ENCODE peak calls at places on chromosomes 5 and 9, in six cellular contexts. One of them, this sample, is unnamed.

GRCh38 chr9:17004500-17004899 is 130.3 kb upstream of the CNTLN start:
- DNase-seq in lower leg skin: no peak
- DNase-seq in fibroblast of mammary gland: peak
- DNase-seq in heart left ventricle: no peak
- DNase-seq in WERI-Rb-1: no peak
- DNase-seq in transverse colon: no peak
- DNase-seq in this sample: no peak

GRCh38 chr5:102975040-102975439 is 144.9 kb downstream of the GIN1 start:
- DNase-seq in lower leg skin: no peak
- DNase-seq in transverse colon: no peak
- DNase-seq in heart left ventricle: no peak
- DNase-seq in fibroblast of mammary gland: peak
- DNase-seq in WERI-Rb-1: no peak
- DNase-seq in this sample: no peak

GRCh38 chr9:20396509-20396908 is 225.8 kb downstream of the MLLT3 start:
- DNase-seq in transverse colon: no peak
- DNase-seq in heart left ventricle: no peak
- DNase-seq in WERI-Rb-1: no peak
- DNase-seq in fibroblast of mammary gland: no peak
- DNase-seq in lower leg skin: no peak
- DNase-seq in this sample: no peak

GRCh38 chr5:36363101-36363500 is 61.4 kb upstream of the RANBP3L start:
- DNase-seq in fibroblast of mammary gland: peak
- DNase-seq in transverse colon: no peak
- DNase-seq in lower leg skin: no peak
- DNase-seq in heart left ventricle: no peak
- DNase-seq in WERI-Rb-1: no peak
- DNase-seq in this sample: no peak

GRCh38 chr5:39024884-39025283 is 49.3 kb downstream of the RICTOR start:
- DNase-seq in heart left ventricle: no peak
- DNase-seq in fibroblast of mammary gland: peak
- DNase-seq in WERI-Rb-1: no peak
- DNase-seq in transverse colon: no peak
- DNase-seq in lower leg skin: no peak
- DNase-seq in this sample: no peak

GRCh38 chr9:133715866-133716563 is 22.1 kb downstream of the SARDH start:
- DNase-seq in heart left ventricle: peak
- DNase-seq in transverse colon: no peak
- DNase-seq in WERI-Rb-1: peak
- DNase-seq in lower leg skin: no peak
- DNase-seq in fibroblast of mammary gland: peak
- DNase-seq in this sample: no peak

GRCh38 chr5:117318528-117318927 is 743.9 kb upstream of the SEMA6A start:
- DNase-seq in fibroblast of mammary gland: no peak
- DNase-seq in heart left ventricle: no peak
- DNase-seq in transverse colon: peak
- DNase-seq in lower leg skin: no peak
- DNase-seq in WERI-Rb-1: no peak
- DNase-seq in this sample: no peak

GRCh38 chr9:97441729-97442128 is 29.8 kb downstream of the TDRD7 start:
- DNase-seq in fibroblast of mammary gland: no peak
- DNase-seq in WERI-Rb-1: no peak
- DNase-seq in heart left ventricle: no peak
- DNase-seq in lower leg skin: no peak
- DNase-seq in transverse colon: no peak
- DNase-seq in this sample: no peak

GRCh38 chr5:154784856-154785255 is 29.7 kb downstream of the LARP1 start:
- DNase-seq in WERI-Rb-1: no peak
- DNase-seq in lower leg skin: no peak
- DNase-seq in transverse colon: no peak
- DNase-seq in fibroblast of mammary gland: no peak
- DNase-seq in heart left ventricle: no peak
- DNase-seq in this sample: no peak

GRCh38 chr9:113933671-113934070 is 57.6 kb downstream of the ZNF618 start:
- DNase-seq in transverse colon: no peak
- DNase-seq in WERI-Rb-1: no peak
- DNase-seq in lower leg skin: no peak
- DNase-seq in fibroblast of mammary gland: no peak
- DNase-seq in heart left ventricle: no peak
- DNase-seq in this sample: peak

GRCh38 chr9:1267581-1267980 is 217.4 kb downstream of the DMRT2 start:
- DNase-seq in fibroblast of mammary gland: no peak
- DNase-seq in heart left ventricle: no peak
- DNase-seq in transverse colon: no peak
- DNase-seq in WERI-Rb-1: no peak
- DNase-seq in lower leg skin: no peak
- DNase-seq in this sample: peak

GRCh38 chr5:43042176-43042625 is 2.1 kb upstream of the ANXA2R start:
- DNase-seq in fibroblast of mammary gland: peak
- DNase-seq in lower leg skin: peak
- DNase-seq in transverse colon: peak
- DNase-seq in heart left ventricle: peak
- DNase-seq in WERI-Rb-1: peak
- DNase-seq in this sample: peak

GRCh38 chr9:117095116-117095515 is 319.7 kb downstream of the ASTN2 start:
- DNase-seq in heart left ventricle: no peak
- DNase-seq in WERI-Rb-1: no peak
- DNase-seq in fibroblast of mammary gland: peak
- DNase-seq in lower leg skin: no peak
- DNase-seq in transverse colon: no peak
- DNase-seq in this sample: no peak

GRCh38 chr9:124873664-124874063 is 11.7 kb downstream of the ARPC5L start:
- DNase-seq in fibroblast of mammary gland: no peak
- DNase-seq in heart left ventricle: no peak
- DNase-seq in transverse colon: no peak
- DNase-seq in lower leg skin: no peak
- DNase-seq in WERI-Rb-1: no peak
- DNase-seq in this sample: no peak

GRCh38 chr9:908806-909205 is 67.3 kb downstream of the DMRT1 start:
- DNase-seq in lower leg skin: no peak
- DNase-seq in fibroblast of mammary gland: no peak
- DNase-seq in heart left ventricle: no peak
- DNase-seq in WERI-Rb-1: no peak
- DNase-seq in transverse colon: no peak
- DNase-seq in this sample: no peak

GRCh38 chr5:62506659-62507460 is 71.8 kb upstream of the LRRC70 start:
- DNase-seq in transverse colon: no peak
- DNase-seq in lower leg skin: no peak
- DNase-seq in fibroblast of mammary gland: peak
- DNase-seq in WERI-Rb-1: no peak
- DNase-seq in heart left ventricle: no peak
- DNase-seq in this sample: no peak

GRCh38 chr5:129991780-129992179 is 87.5 kb downstream of the CHSY3 start:
- DNase-seq in WERI-Rb-1: no peak
- DNase-seq in transverse colon: no peak
- DNase-seq in fibroblast of mammary gland: no peak
- DNase-seq in lower leg skin: no peak
- DNase-seq in heart left ventricle: no peak
- DNase-seq in this sample: no peak

GRCh38 chr9:96232539-96233241 is 69.3 kb downstream of the HSD17B3 start:
- DNase-seq in heart left ventricle: peak
- DNase-seq in fibroblast of mammary gland: peak
- DNase-seq in lower leg skin: peak
- DNase-seq in transverse colon: peak
- DNase-seq in WERI-Rb-1: peak
- DNase-seq in this sample: peak

GRCh38 chr9:75200892-75201470 is 112.7 kb downstream of the OSTF1 start:
- DNase-seq in lower leg skin: no peak
- DNase-seq in heart left ventricle: no peak
- DNase-seq in WERI-Rb-1: no peak
- DNase-seq in transverse colon: no peak
- DNase-seq in fibroblast of mammary gland: peak
- DNase-seq in this sample: no peak

GRCh38 chr5:111537153-111538024 is 25.1 kb upstream of the STARD4 start:
- DNase-seq in fibroblast of mammary gland: peak
- DNase-seq in lower leg skin: no peak
- DNase-seq in heart left ventricle: no peak
- DNase-seq in WERI-Rb-1: no peak
- DNase-seq in transverse colon: no peak
- DNase-seq in this sample: no peak

GRCh38 chr9:16627967-16628366 is 242.5 kb downstream of the BNC2 start:
- DNase-seq in heart left ventricle: peak
- DNase-seq in WERI-Rb-1: peak
- DNase-seq in fibroblast of mammary gland: peak
- DNase-seq in transverse colon: no peak
- DNase-seq in lower leg skin: peak
- DNase-seq in this sample: peak

GRCh38 chr9:32378496-32378895 is 5.9 kb upstream of the ACO1 start:
- DNase-seq in transverse colon: no peak
- DNase-seq in heart left ventricle: no peak
- DNase-seq in fibroblast of mammary gland: peak
- DNase-seq in WERI-Rb-1: peak
- DNase-seq in lower leg skin: no peak
- DNase-seq in this sample: peak

GRCh38 chr5:141488591-141489478 is at the start of gene PCDHGC5:
- DNase-seq in heart left ventricle: no peak
- DNase-seq in transverse colon: no peak
- DNase-seq in WERI-Rb-1: no peak
- DNase-seq in fibroblast of mammary gland: peak
- DNase-seq in lower leg skin: no peak
- DNase-seq in this sample: no peak

GRCh38 chr9:15293727-15294405 is 13.2 kb downstream of the TTC39B start:
- DNase-seq in fibroblast of mammary gland: peak
- DNase-seq in heart left ventricle: no peak
- DNase-seq in WERI-Rb-1: no peak
- DNase-seq in transverse colon: no peak
- DNase-seq in lower leg skin: no peak
- DNase-seq in this sample: no peak

GRCh38 chr9:93633492-93634221 is 57.3 kb downstream of the PHF2 start:
- DNase-seq in heart left ventricle: no peak
- DNase-seq in lower leg skin: no peak
- DNase-seq in fibroblast of mammary gland: no peak
- DNase-seq in WERI-Rb-1: no peak
- DNase-seq in transverse colon: no peak
- DNase-seq in this sample: no peak

GRCh38 chr5:99179206-99179605 is 250.4 kb upstream of the CHD1 start:
- DNase-seq in WERI-Rb-1: no peak
- DNase-seq in transverse colon: no peak
- DNase-seq in heart left ventricle: no peak
- DNase-seq in lower leg skin: no peak
- DNase-seq in fibroblast of mammary gland: no peak
- DNase-seq in this sample: no peak

GRCh38 chr5:115414406-115415142 is 118.1 kb upstream of the CCDC112 start:
- DNase-seq in lower leg skin: no peak
- DNase-seq in transverse colon: peak
- DNase-seq in WERI-Rb-1: no peak
- DNase-seq in fibroblast of mammary gland: peak
- DNase-seq in heart left ventricle: peak
- DNase-seq in this sample: no peak

GRCh38 chr5:81142108-81142507 is 91.0 kb upstream of the CKMT2 start:
- DNase-seq in heart left ventricle: no peak
- DNase-seq in transverse colon: no peak
- DNase-seq in WERI-Rb-1: no peak
- DNase-seq in lower leg skin: no peak
- DNase-seq in fibroblast of mammary gland: no peak
- DNase-seq in this sample: no peak

GRCh38 chr5:179065703-179066102 is 5.5 kb downstream of the ZNF354C start:
- DNase-seq in transverse colon: no peak
- DNase-seq in fibroblast of mammary gland: no peak
- DNase-seq in heart left ventricle: no peak
- DNase-seq in WERI-Rb-1: no peak
- DNase-seq in lower leg skin: no peak
- DNase-seq in this sample: no peak

GRCh38 chr5:179055436-179055835 is 4.7 kb upstream of the ZNF354C start:
- DNase-seq in fibroblast of mammary gland: no peak
- DNase-seq in WERI-Rb-1: no peak
- DNase-seq in lower leg skin: no peak
- DNase-seq in transverse colon: no peak
- DNase-seq in heart left ventricle: no peak
- DNase-seq in this sample: no peak

GRCh38 chr5:179060116-179061008 is at the start of gene ZNF354C:
- DNase-seq in heart left ventricle: peak
- DNase-seq in transverse colon: peak
- DNase-seq in fibroblast of mammary gland: peak
- DNase-seq in lower leg skin: peak
- DNase-seq in WERI-Rb-1: peak
- DNase-seq in this sample: peak

GRCh38 chr5:179061025-179061424 is 852 bp downstream of the ZNF354C start:
- DNase-seq in fibroblast of mammary gland: no peak
- DNase-seq in lower leg skin: no peak
- DNase-seq in heart left ventricle: no peak
- DNase-seq in transverse colon: no peak
- DNase-seq in WERI-Rb-1: no peak
- DNase-seq in this sample: no peak
- H3K4me3 ChIP-seq in fibroblast of mammary gland: peak
- H3K4me3 ChIP-seq in lower leg skin: peak
- H3K4me3 ChIP-seq in heart left ventricle: peak
- H3K4me3 ChIP-seq in transverse colon: peak
- H3K4me3 ChIP-seq in WERI-Rb-1: peak
- H3K4me3 ChIP-seq in this sample: peak

DNA sequence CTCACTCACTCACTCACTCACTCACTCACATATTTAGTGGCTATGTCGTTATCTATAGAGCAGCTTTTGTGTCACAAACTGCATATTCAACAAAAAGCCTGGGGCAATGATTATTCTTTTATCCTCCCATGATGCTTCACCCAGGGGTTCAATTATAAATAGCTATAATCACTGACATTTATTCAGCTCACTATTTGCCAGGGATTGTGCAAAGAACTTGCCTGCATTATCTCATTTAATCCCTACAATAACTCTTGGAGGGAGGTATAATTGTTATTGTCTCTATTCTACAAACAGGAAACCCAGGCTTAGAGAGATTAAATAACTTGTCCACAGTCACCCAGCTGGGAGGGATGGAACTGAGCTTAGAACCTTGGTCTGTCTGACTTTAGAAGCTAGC is 298.0 kb upstream of the MSX2 start:
- DNase-seq in fibroblast of mammary gland: no peak
- DNase-seq in WERI-Rb-1: no peak
- DNase-seq in transverse colon: no peak
- DNase-seq in lower leg skin: no peak
- DNase-seq in heart left ventricle: no peak
- DNase-seq in this sample: no peak
- H3K4me3 ChIP-seq in fibroblast of mammary gland: no peak
- H3K4me3 ChIP-seq in WERI-Rb-1: no peak
- H3K4me3 ChIP-seq in transverse colon: no peak
- H3K4me3 ChIP-seq in lower leg skin: no peak
- H3K4me3 ChIP-seq in heart left ventricle: no peak
- H3K4me3 ChIP-seq in this sample: no peak

GRCh38 chr9:128687453-128687852 is 1.6 kb upstream of the SET start:
- DNase-seq in fibroblast of mammary gland: no peak
- DNase-seq in lower leg skin: no peak
- DNase-seq in heart left ventricle: no peak
- DNase-seq in transverse colon: no peak
- DNase-seq in WERI-Rb-1: no peak
- DNase-seq in this sample: no peak
- H3K4me3 ChIP-seq in fibroblast of mammary gland: no peak
- H3K4me3 ChIP-seq in lower leg skin: no peak
- H3K4me3 ChIP-seq in heart left ventricle: no peak
- H3K4me3 ChIP-seq in transverse colon: no peak
- H3K4me3 ChIP-seq in WERI-Rb-1: no peak
- H3K4me3 ChIP-seq in this sample: no peak

GRCh38 chr5:69166686-69167487 is at the start of gene CCNB1:
- DNase-seq in transverse colon: peak
- DNase-seq in WERI-Rb-1: peak
- DNase-seq in fibroblast of mammary gland: peak
- DNase-seq in lower leg skin: peak
- DNase-seq in heart left ventricle: peak
- DNase-seq in this sample: peak

GRCh38 chr5:69167488-69167845 is 517 bp downstream of the CCNB1 start:
- DNase-seq in lower leg skin: no peak
- DNase-seq in heart left ventricle: no peak
- DNase-seq in transverse colon: no peak
- DNase-seq in WERI-Rb-1: no peak
- DNase-seq in fibroblast of mammary gland: peak
- DNase-seq in this sample: no peak

GRCh38 chr5:69170969-69171368 is 4.0 kb downstream of the CCNB1 start:
- DNase-seq in fibroblast of mammary gland: no peak
- DNase-seq in lower leg skin: no peak
- DNase-seq in heart left ventricle: no peak
- DNase-seq in WERI-Rb-1: no peak
- DNase-seq in transverse colon: no peak
- DNase-seq in this sample: no peak
- H3K4me3 ChIP-seq in fibroblast of mammary gland: no peak
- H3K4me3 ChIP-seq in lower leg skin: no peak
- H3K4me3 ChIP-seq in heart left ventricle: no peak
- H3K4me3 ChIP-seq in WERI-Rb-1: no peak
- H3K4me3 ChIP-seq in transverse colon: no peak
- H3K4me3 ChIP-seq in this sample: no peak

This sample was measured in body of pancreas.